ENCODE peak calls at places on chromosomes 4 and X, in four cellular contexts. U, V, O and I are unnamed samples.

GRCh38 chrX:110671068-110671803 is 124.4 kb downstream of the CHRDL1 start:
- DNase-seq in U (no peak), V (no peak), O (peak; percentile 8), I (no peak)

GRCh38 chr4:14110407-14110806 is 482.9 kb upstream of the BOD1L1 start:
- DNase-seq in U (no peak), O (no peak), V (no peak), I (no peak)

GRCh38 chr4:177118596-177118995 is 191.1 kb upstream of the NEIL3 start:
- DNase-seq in V (no peak), O (no peak), U (no peak), I (no peak)

GRCh38 chrX:49659771-49660170 is 36.0 kb downstream of the PAGE1 start:
- DNase-seq in V (no peak), U (no peak), O (no peak), I (no peak)

GRCh38 chrX:110089656-110090404 is 86.9 kb downstream of the TMEM164 start:
- DNase-seq in V (no peak), U (no peak), O (no peak), I (no peak)

GRCh38 chr4:19580090-19580489 is 671.6 kb upstream of the SLIT2 start:
- DNase-seq in V (no peak), O (no peak), U (no peak), I (no peak)

GRCh38 chrX:40245411-40246140 is 147.8 kb upstream of the BCOR start:
- DNase-seq in O (no peak), U (no peak), V (no peak), I (no peak)

GRCh38 chr4:98711526-98711925 is 53.1 kb upstream of the TSPAN5 start:
- DNase-seq in U (no peak), O (no peak), V (no peak), I (no peak)

GRCh38 chr4:185112104-185112503 is 31.0 kb upstream of the SLC25A4 start:
- DNase-seq in U (no peak), O (no peak), V (peak; percentile 31), I (no peak)

GRCh38 chr4:144715230-144715629 is 69.3 kb downstream of the HHIP start:
- DNase-seq in U (no peak), V (no peak), O (peak; percentile 0), I (no peak)

GRCh38 chrX:13470680-13470967 is 98.8 kb upstream of the EGFL6 start:
- DNase-seq in O (no peak), U (no peak), V (no peak), I (no peak)

GRCh38 chrX:105273326-105273725 is 52.8 kb upstream of the TEX13A start:
- DNase-seq in O (no peak), U (no peak), V (no peak), I (no peak)
- TF ChIP-seq TAF1 in O (no peak), U (no peak), V (no peak), I (no peak)

GRCh38 chr4:39446483-39446841 is 12.3 kb downstream of the RPL9 start:
- DNase-seq in O (no peak), U (no peak), V (no peak), I (no peak)

GRCh38 chr4:39450618-39451017 is 8.1 kb downstream of the RPL9 start:
- DNase-seq in U (no peak), V (peak; percentile 35), O (no peak), I (no peak)

GRCh38 chr4:39442910-39443480 is 15.7 kb downstream of the RPL9 start:
- DNase-seq in O (no peak), V (no peak), U (no peak), I (no peak)

GRCh38 chr4:39451423-39452023 is 7.2 kb downstream of the RPL9 start:
- DNase-seq in V (no peak), U (no peak), O (no peak), I (no peak)

DNA sequence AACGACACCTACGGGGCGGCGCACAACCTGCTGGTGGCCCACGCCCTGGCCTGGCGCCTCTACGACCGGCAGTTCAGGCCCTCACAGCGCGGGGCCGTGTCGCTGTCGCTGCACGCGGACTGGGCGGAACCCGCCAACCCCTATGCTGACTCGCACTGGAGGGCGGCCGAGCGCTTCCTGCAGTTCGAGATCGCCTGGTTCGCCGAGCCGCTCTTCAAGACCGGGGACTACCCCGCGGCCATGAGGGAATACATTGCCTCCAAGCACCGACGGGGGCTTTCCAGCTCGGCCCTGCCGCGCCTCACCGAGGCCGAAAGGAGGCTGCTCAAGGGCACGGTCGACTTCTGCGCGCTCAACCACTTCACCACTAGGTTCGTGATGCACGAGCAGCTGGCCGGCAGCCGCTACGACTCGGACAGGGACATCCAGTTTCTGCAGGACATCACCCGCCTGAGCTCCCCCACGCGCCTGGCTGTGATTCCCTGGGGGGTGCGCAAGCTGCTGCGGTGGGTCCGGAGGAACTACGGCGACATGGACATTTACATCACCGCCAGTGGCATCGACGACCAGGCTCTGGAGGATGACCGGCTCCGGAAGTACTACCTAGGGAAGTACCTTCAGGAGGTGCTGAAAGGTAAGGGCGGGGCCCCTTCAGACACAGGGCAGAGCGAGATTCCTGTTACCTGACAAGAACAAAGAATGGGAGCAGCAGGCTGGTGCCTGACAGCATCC is 11.7 kb downstream of the RPL9 start:
- DNase-seq in U (peak; percentile 56), V (no peak), O (peak; percentile 48), I (peak; percentile 64)
- TF ChIP-seq POLR2A in U (peak; percentile 23), V (no peak), O (peak; percentile 68), I (no peak)

GRCh38 chrX:153824348-153824747 is 6.0 kb downstream of the PDZD4 start:
- DNase-seq in U (no peak), O (no peak), V (no peak), I (no peak)
- TF ChIP-seq TAF1 in U (no peak), O (no peak), V (no peak), I (no peak)

GRCh38 chrX:130810561-130810960 is 92.4 kb downstream of the ENOX2 start:
- DNase-seq in O (no peak), U (no peak), V (no peak), I (no peak)
- TF ChIP-seq POLR2A in O (no peak), U (no peak), V (no peak), I (no peak)